ENCODE peak calls at places on chromosome 15, in eight cellular contexts. K is WTC11; R is upper lobe of right lung; H is ovary; Y is HTR-8/SVneo; M is NCI-H1105; C is astrocyte of the cerebellum; A is activated T-helper 9 cell treated with anti-CD3 and anti-CD28 coated beads, Interleukin-2, amount 50 U/mL, for 16 hours. B is an unnamed sample.

GRCh38 chr15:41262571-41262970 is 31.5 kb downstream of the CHP1 start:
- DNase-seq in Y (no peak), C (no peak), H (no peak), R (no peak), A (no peak), K (no peak), M (no peak), B (no peak)

GRCh38 chr15:60722328-60723112 is 243.6 kb upstream of the ICE2 start:
- DNase-seq in H (no peak), R (no peak), A (no peak), C (no peak), K (no peak), M (no peak), Y (no peak), B (no peak)

GRCh38 chr15:95853350-95853749 is 477.1 kb upstream of the NR2F2 start:
- DNase-seq in M (no peak), K (no peak), H (no peak), C (no peak), R (no peak), Y (no peak), A (no peak), B (no peak)

GRCh38 chr15:92683511-92683834 is 27.9 kb upstream of the FAM174B start:
- DNase-seq in H (peak), C (peak), Y (peak), M (peak), A (no peak), R (no peak), K (peak), B (no peak)

GRCh38 chr15:52857937-52858336 is 67.8 kb upstream of the ONECUT1 start:
- DNase-seq in M (no peak), R (no peak), A (no peak), C (peak), Y (peak), K (no peak), H (no peak), B (no peak)

GRCh38 chr15:48800811-48801460 is 9.9 kb downstream of the CEP152 start:
- DNase-seq in R (no peak), Y (no peak), M (peak), A (no peak), H (no peak), C (no peak), K (no peak), B (no peak)

GRCh38 chr15:63604281-63604680 is 7.1 kb downstream of the FBXL22 start:
- DNase-seq in M (no peak), R (no peak), H (no peak), A (no peak), K (no peak), C (no peak), Y (no peak), B (no peak)

GRCh38 chr15:101359365-101359947 is 64.4 kb upstream of the SNRPA1 start:
- DNase-seq in A (no peak), Y (no peak), H (no peak), R (no peak), M (no peak), K (no peak), C (no peak), B (no peak)

GRCh38 chr15:74631935-74632560 is 16.4 kb downstream of the CLK3 start:
- DNase-seq in A (peak), Y (peak), K (peak), R (peak), H (no peak), C (no peak), M (no peak), B (peak)

GRCh38 chr15:51212239-51212638 is 117.5 kb upstream of the TNFAIP8L3 start:
- DNase-seq in H (no peak), A (no peak), M (no peak), C (no peak), Y (no peak), R (no peak), K (no peak), B (no peak)

GRCh38 chr15:63348392-63348791 is 33.3 kb downstream of the CA12 start:
- DNase-seq in H (peak), M (peak), K (no peak), Y (peak), A (no peak), R (peak), C (no peak), B (peak)

GRCh38 chr15:89088605-89089315 is 504 bp downstream of the ABHD2 start:
- DNase-seq in H (peak), M (no peak), K (no peak), A (no peak), R (peak), C (no peak), Y (no peak), B (peak)

GRCh38 chr15:25883860-25884259 is 20.7 kb upstream of the ATP10A start:
- DNase-seq in A (no peak), R (no peak), Y (no peak), C (peak), K (no peak), H (no peak), M (no peak), B (no peak)

GRCh38 chr15:26667222-26667988 is 105.5 kb downstream of the GABRB3 start:
- DNase-seq in K (no peak), R (peak), Y (no peak), A (no peak), M (no peak), H (no peak), C (no peak), B (no peak)

GRCh38 chr15:52290800-52291199 is 4.8 kb downstream of the MYO5C start:
- DNase-seq in Y (no peak), A (no peak), C (no peak), H (no peak), K (no peak), R (no peak), M (no peak), B (no peak)

B was measured in posterior vena cava.